ENCODE peak calls at places on chromosomes 1 and 21, in five cellular contexts. L, P, V, H and U are unnamed samples.

GRCh38 chr1:88741413-88741812 is 57.3 kb downstream of the PKN2 start:
- DNase-seq in L (no peak), P (peak; percentile 14), V (no peak), H (no peak), U (no peak)

GRCh38 chr1:218164111-218164929 is 120.8 kb upstream of the RRP15 start:
- DNase-seq in L (peak; percentile 13), P (peak; percentile 49), V (no peak), H (peak; percentile 73), U (peak; percentile 35)

GRCh38 chr1:165356876-165357275 is 361 bp upstream of the LMX1A start:
- DNase-seq in L (no peak), P (no peak), V (no peak), H (peak; percentile 55), U (no peak)

GRCh38 chr1:224526771-224527170 is 89.3 kb upstream of the CNIH3 start:
- DNase-seq in L (no peak), P (no peak), V (no peak), H (no peak), U (no peak)

GRCh38 chr1:54289061-54289938 is 89.3 kb downstream of the MRPL37 start:
- DNase-seq in L (no peak), P (no peak), V (no peak), H (no peak), U (no peak)

GRCh38 chr1:243667133-243667532 is 182.9 kb downstream of the AKT3 start:
- DNase-seq in L (no peak), P (no peak), V (no peak), H (no peak), U (no peak)

GRCh38 chr21:32624726-32625125 is 12.5 kb upstream of the CFAP298 start:
- DNase-seq in L (no peak), P (peak; percentile 34), V (no peak), H (no peak), U (no peak)

GRCh38 chr1:64062941-64063581 is 140.4 kb upstream of the UBE2U start:
- DNase-seq in L (no peak), P (no peak), V (no peak), H (no peak), U (no peak)

GRCh38 chr1:53553734-53554509 is 94.7 kb downstream of the DMRTB1 start:
- DNase-seq in L (no peak), P (no peak), V (no peak), H (no peak), U (peak; percentile 14)

GRCh38 chr1:61056674-61057439 is 25.5 kb upstream of the NFIA start:
- DNase-seq in L (no peak), P (peak; percentile 52), V (no peak), H (peak; percentile 7), U (peak; percentile 34)

GRCh38 chr1:23559985-23560755 is 869 bp upstream of the ID3 start:
- DNase-seq in L (no peak), P (peak; percentile 30), V (no peak), H (no peak), U (no peak)

GRCh38 chr1:96416111-96416595 is 305.4 kb upstream of the PTBP2 start:
- DNase-seq in L (no peak), P (peak; percentile 93), V (no peak), H (no peak), U (no peak)

GRCh38 chr1:145892486-145893087 is 6.9 kb upstream of the ANKRD35 start:
- DNase-seq in L (no peak), P (peak; percentile 69), V (no peak), H (no peak), U (no peak)

GRCh38 chr1:163069142-163069541 is at the start of gene RGS4:
- DNase-seq in L (no peak), P (peak; percentile 95), V (no peak), H (peak; percentile 96), U (peak; percentile 55)

GRCh38 chr1:84834419-84835064 is 58.5 kb downstream of the LPAR3 start:
- DNase-seq in L (no peak), P (peak; percentile 69), V (no peak), H (no peak), U (no peak)

GRCh38 chr1:17826165-17826488 is 71.0 kb downstream of the ACTL8 start:
- DNase-seq in L (no peak), P (peak; percentile 34), V (no peak), H (peak; percentile 47), U (peak; percentile 51)

GRCh38 chr1:210251680-210252490 is 19.3 kb downstream of the SERTAD4 start:
- DNase-seq in L (peak; percentile 41), P (no peak), V (no peak), H (peak; percentile 80), U (no peak)

GRCh38 chr1:212595787-212596714 is 12.5 kb upstream of the ATF3 start:
- DNase-seq in L (peak; percentile 49), P (peak; percentile 93), V (no peak), H (peak; percentile 70), U (peak; percentile 67)

GRCh38 chr1:33563702-33564101 is 91.3 kb downstream of the ZSCAN20 start:
- DNase-seq in L (no peak), P (no peak), V (no peak), H (no peak), U (no peak)

GRCh38 chr1:38046333-38046883 is at the start of gene POU3F1:
- DNase-seq in L (no peak), P (no peak), V (no peak), H (no peak), U (peak; percentile 74)

GRCh38 chr1:242016518-242016917 is 17.6 kb upstream of the MAP1LC3C start:
- DNase-seq in L (no peak), P (no peak), V (no peak), H (no peak), U (no peak)

GRCh38 chr1:40630488-40631223 is 34.8 kb downstream of the RIMS3 start:
- DNase-seq in L (peak; percentile 49), P (peak; percentile 26), V (no peak), H (peak; percentile 76), U (peak; percentile 21)

GRCh38 chr1:110196917-110197782 is 13.0 kb upstream of the KCNC4 start:
- DNase-seq in L (peak; percentile 85), P (peak; percentile 50), V (no peak), H (peak; percentile 70), U (peak; percentile 56)

GRCh38 chr1:23864801-23865542 is 3.1 kb downstream of the FUCA1 start:
- DNase-seq in L (no peak), P (no peak), V (no peak), H (no peak), U (no peak)

GRCh38 chr1:150708595-150708994 is 11.6 kb upstream of the GOLPH3L start:
- DNase-seq in L (no peak), P (no peak), V (no peak), H (no peak), U (no peak)

GRCh38 chr1:162391790-162392563 is 10.4 kb downstream of the C1orf226 start:
- DNase-seq in L (no peak), P (peak; percentile 61), V (no peak), H (peak; percentile 94), U (no peak)